ENCODE peak calls at places on chromosomes 16 and 17, in four cellular contexts. I is A549, U is uterus, Z is transverse colon. J is an unnamed sample.

GRCh38 chr16:21568502-21569189 is 30.7 kb upstream of the METTL9 start:
- DNase-seq in U (peak; percentile 7), I (no peak), Z (peak; percentile 4), J (no peak)

GRCh38 chr17:79931517-79932309 is 92.5 kb upstream of the CBX4 start:
- DNase-seq in Z (peak; percentile 70), U (no peak), I (no peak), J (no peak)

GRCh38 chr16:5756969-5757368 is 659.4 kb upstream of the EEF2KMT start:
- DNase-seq in Z (no peak), I (no peak), U (no peak), J (no peak)

GRCh38 chr16:71666928-71667707 is 41.1 kb downstream of the MARVELD3 start:
- DNase-seq in Z (no peak), U (no peak), I (peak; percentile 42), J (no peak)

GRCh38 chr17:40035162-40035559 is 19.0 kb downstream of the MED24 start:
- DNase-seq in I (peak; percentile 60), Z (peak; percentile 64), U (no peak), J (no peak)

GRCh38 chr16:57489229-57489628 is 2.9 kb upstream of the DOK4 start:
- DNase-seq in Z (no peak), I (no peak), U (no peak), J (no peak)

GRCh38 chr16:4612977-4613635 is 1.6 kb downstream of the UBALD1 start:
- DNase-seq in Z (no peak), U (no peak), I (no peak), J (no peak)

GRCh38 chr16:72856797-72857196 is 191.1 kb downstream of the ZFHX3 start:
- DNase-seq in U (no peak), Z (no peak), I (peak; percentile 30), J (no peak)

GRCh38 chr17:49579522-49579921 is 3.9 kb downstream of the NXPH3 start:
- DNase-seq in I (no peak), Z (no peak), U (no peak), J (no peak)

GRCh38 chr17:78933025-78933958 is 8.1 kb upstream of the TIMP2 start:
- DNase-seq in Z (peak; percentile 59), U (peak; percentile 56), I (peak; percentile 96), J (peak; percentile 43)

GRCh38 chr16:71288890-71289731 is at the start of gene CMTR2:
- DNase-seq in U (peak; percentile 93), I (peak; percentile 98), Z (peak; percentile 96), J (peak; percentile 94)

GRCh38 chr16:84983308-84983707 is 28.0 kb downstream of the ZDHHC7 start:
- DNase-seq in U (no peak), Z (no peak), I (no peak), J (peak; percentile 53)

GRCh38 chr17:17919169-17920107 is 52.8 kb downstream of the TOM1L2 start:
- DNase-seq in U (peak; percentile 79), I (peak; percentile 86), Z (peak; percentile 83), J (peak; percentile 82)

GRCh38 chr17:48160177-48160967 is 52.8 kb downstream of the SNX11 start:
- DNase-seq in U (no peak), I (no peak), Z (peak; percentile 33), J (no peak)

GRCh38 chr16:21523411-21524067 is 75.8 kb upstream of the METTL9 start:
- DNase-seq in I (no peak), U (no peak), Z (no peak), J (no peak)

GRCh38 chr16:2712546-2712945 is 7.5 kb downstream of the PRSS27 start:
- DNase-seq in Z (no peak), I (no peak), U (no peak), J (no peak)

GRCh38 chr16:23534868-23535860 is 22.0 kb downstream of the EARS2 start:
- DNase-seq in Z (no peak), U (no peak), I (no peak), J (no peak)

GRCh38 chr16:57824880-57825279 is 22.6 kb upstream of the KIFC3 start:
- DNase-seq in U (no peak), Z (no peak), I (no peak), J (peak; percentile 84)

GRCh38 chr16:22030087-22030812 is 22.3 kb downstream of the MOSMO start:
- DNase-seq in I (no peak), Z (no peak), U (no peak), J (no peak)

GRCh38 chr17:16923097-16923903 is 48.6 kb downstream of the TNFRSF13B start:
- DNase-seq in U (no peak), Z (peak; percentile 2), I (no peak), J (no peak)

GRCh38 chr16:55555436-55555835 is 11.0 kb upstream of the CAPNS2 start:
- DNase-seq in Z (no peak), I (no peak), U (no peak), J (no peak)

GRCh38 chr17:78884148-78884870 is 18.7 kb downstream of the CEP295NL start:
- DNase-seq in I (no peak), U (peak; percentile 37), Z (no peak), J (no peak)

GRCh38 chr16:67781548-67781921 is 24.8 kb downstream of the RANBP10 start:
- DNase-seq in Z (no peak), I (no peak), U (no peak), J (no peak)

GRCh38 chr16:49463529-49463928 is 89.9 kb downstream of the C16orf78 start:
- DNase-seq in Z (peak; percentile 72), U (no peak), I (no peak), J (no peak)

GRCh38 chr17:67818110-67819002 is 6.9 kb upstream of the BPTF start:
- DNase-seq in U (no peak), I (no peak), Z (no peak), J (no peak)

GRCh38 chr16:30797670-30798309 is 10.8 kb upstream of the ZNF629 start:
- DNase-seq in I (peak; percentile 51), Z (no peak), U (no peak), J (no peak)

DNA sequence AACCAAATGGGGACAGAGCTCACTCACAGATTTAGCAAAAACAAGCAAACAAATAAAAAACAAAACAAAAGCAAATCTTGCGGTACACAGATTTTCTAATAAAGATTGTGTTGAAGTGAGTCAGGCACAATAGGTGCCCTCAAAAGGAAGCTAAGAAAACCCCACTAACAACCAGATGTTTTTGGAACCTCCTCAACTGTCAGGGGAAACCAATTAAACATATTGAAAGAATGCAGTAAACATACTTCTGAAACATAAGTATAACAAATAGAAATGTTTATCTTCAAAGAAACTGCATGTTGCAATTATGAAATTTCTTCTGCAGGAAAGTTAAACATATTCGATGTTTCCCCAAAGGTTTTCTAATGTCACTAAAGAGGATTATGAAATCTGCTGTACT is 110.4 kb upstream of the CORO6 start:
- DNase-seq in Z (no peak), I (peak; percentile 22), U (no peak), J (no peak)
- H3K4me1 ChIP-seq in Z (peaks cover 16% of the 10 kb centered on the region), I (peaks cover 41% of the 10 kb centered on the region), U (no peaks in the 10 kb centered on the region), J (peaks cover 16% of the 10 kb centered on the region)

GRCh38 chr17:55261311-55261710 is 3.4 kb upstream of the HLF start:
- DNase-seq in U (no peak), I (no peak), Z (no peak), J (no peak)

GRCh38 chr17:55264273-55264639 is 504 bp upstream of the HLF start:
- DNase-seq in I (no peak), Z (no peak), U (no peak), J (no peak)

GRCh38 chr17:55258578-55259135 is 6.1 kb upstream of the HLF start:
- DNase-seq in I (no peak), U (no peak), Z (no peak), J (no peak)

GRCh38 chr17:55263565-55264272 is 1.0 kb upstream of the HLF start:
- DNase-seq in U (no peak), I (no peak), Z (no peak), J (no peak)

DNA sequence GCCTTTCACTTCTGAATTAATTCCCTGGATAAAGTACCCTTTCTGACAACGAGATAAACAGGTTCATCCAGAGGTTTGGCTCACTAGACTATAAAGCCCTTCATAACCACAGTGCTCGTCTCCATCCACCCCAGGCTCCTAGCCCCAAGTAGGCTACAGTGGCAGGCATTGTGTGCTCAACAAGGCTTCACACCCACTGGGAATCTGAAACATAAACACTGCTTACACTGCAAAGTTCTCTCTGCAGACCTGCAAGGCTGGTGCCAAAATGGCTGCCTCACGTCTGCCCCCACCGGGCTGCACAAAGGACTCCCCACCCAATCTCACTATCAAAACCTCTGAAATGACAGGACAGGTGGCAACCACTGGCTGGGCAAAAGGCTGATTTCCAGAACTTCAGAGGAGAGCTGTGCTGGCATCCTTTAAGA is 5.1 kb upstream of the HLF start:
- DNase-seq in Z (no peak), U (no peak), I (no peak), J (no peak)
- TF ChIP-seq CTCF in Z (no peak), U (no peak), I (no peak), J (no peak)

GRCh38 chr16:48384305-48384981 is 770 bp downstream of the SIAH1 start:
- DNase-seq in U (peak; percentile 51), Z (peak; percentile 66), I (peak; percentile 64), J (no peak)

GRCh38 chr16:48383877-48384304 is 1.3 kb downstream of the SIAH1 start:
- DNase-seq in I (peak; percentile 31), U (no peak), Z (peak; percentile 26), J (no peak)

GRCh38 chr16:48383204-48383876 is 1.9 kb downstream of the SIAH1 start:
- DNase-seq in I (no peak), U (no peak), Z (no peak), J (no peak)

GRCh38 chr16:48381201-48381600 is 4.0 kb downstream of the SIAH1 start:
- DNase-seq in U (no peak), I (no peak), Z (no peak), J (no peak)

DNA sequence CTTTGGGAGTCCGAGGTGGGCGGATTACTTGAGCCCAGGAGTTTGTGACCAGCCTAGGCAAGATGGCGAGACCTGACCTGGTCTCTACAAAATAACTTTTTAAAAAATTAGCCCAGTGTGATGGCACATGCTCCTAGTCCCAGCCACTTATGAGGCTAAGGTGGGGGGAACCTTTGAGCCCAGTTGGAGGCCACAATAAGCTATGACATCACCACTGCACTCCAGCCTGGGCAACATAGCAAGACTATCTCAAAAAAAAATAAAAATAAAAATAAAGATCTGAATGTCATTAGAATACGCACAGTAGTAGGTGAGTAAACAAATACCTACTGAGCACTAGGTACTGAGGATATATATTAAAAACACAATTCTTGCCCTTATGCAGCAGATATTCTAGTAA is 3.1 kb downstream of the SIAH1 start:
- DNase-seq in U (no peak), Z (no peak), I (no peak), J (no peak)
- H3K4me3 ChIP-seq in U (no peak overlapping the region), Z (no peak overlapping the region), I (no peak overlapping the region), J (no peak overlapping the region)

GRCh38 chr16:51666074-51666473 is 515.0 kb upstream of the SALL1 start:
- DNase-seq in U (no peak), I (no peak), Z (no peak), J (no peak)
- H3K4me1 ChIP-seq in U (no peaks in the 10 kb centered on the region), I (no peaks in the 10 kb centered on the region), Z (no peaks in the 10 kb centered on the region), J (no peaks in the 10 kb centered on the region)

GRCh38 chr17:43660262-43660661 is 1.5 kb downstream of the MEOX1 start:
- DNase-seq in I (no peak), U (no peak), Z (no peak), J (no peak)

GRCh38 chr17:43661699-43662431 is at the start of gene MEOX1:
- DNase-seq in Z (no peak), U (no peak), I (no peak), J (no peak)

GRCh38 chr17:43659823-43660222 is 1.9 kb downstream of the MEOX1 start:
- DNase-seq in Z (no peak), U (no peak), I (no peak), J (no peak)

GRCh38 chr17:43660816-43661493 is 767 bp downstream of the MEOX1 start:
- DNase-seq in U (no peak), Z (no peak), I (no peak), J (no peak)

GRCh38 chr17:43658890-43659289 is 2.8 kb downstream of the MEOX1 start:
- DNase-seq in U (no peak), Z (no peak), I (no peak), J (no peak)
- TF ChIP-seq CTCF in U (no peak), Z (no peak), I (no peak), J (no peak)

J was measured in lung.